ENCODE peak calls at places on chromosomes 5 and 9, in seven cellular contexts. G is sigmoid colon; X is astrocyte; O is T-helper 2 cell; A is CD8-positive, alpha-beta memory T cell; T is body of pancreas; U is retina. C is an unnamed sample.

GRCh38 chr9:98404157-98404695 is 148.8 kb upstream of the TBC1D2 start:
- DNase-seq in G (no peak), X (no peak), O (no peak), A (no peak), T (no peak), U (no peak), C (no peak)

GRCh38 chr9:37636511-37637474 is 14.0 kb upstream of the FRMPD1 start:
- DNase-seq in G (no peak), X (no peak), O (no peak), A (no peak), T (no peak), U (no peak), C (no peak)

GRCh38 chr9:31347082-31347617 is 1037.3 kb upstream of the ACO1 start:
- DNase-seq in G (no peak), X (no peak), O (peak; percentile 95), A (no peak), T (no peak), U (no peak), C (no peak)

GRCh38 chr9:88060746-88061145 is 77.5 kb downstream of the SPATA31C2 start:
- DNase-seq in G (no peak), X (peak; percentile 36), O (no peak), A (no peak), T (no peak), U (no peak), C (no peak)

GRCh38 chr5:163893301-163893700 is 387.9 kb downstream of the MAT2B start:
- DNase-seq in G (no peak), X (peak; percentile 42), O (no peak), A (no peak), T (no peak), U (no peak), C (no peak)

GRCh38 chr5:168654225-168654624 is 75.1 kb upstream of the PANK3 start:
- DNase-seq in G (no peak), X (no peak), O (no peak), A (no peak), T (no peak), U (peak; percentile 56), C (no peak)

GRCh38 chr5:55033568-55033967 is 9.5 kb downstream of the GZMK start:
- DNase-seq in G (no peak), X (peak; percentile 27), O (no peak), A (no peak), T (no peak), U (no peak), C (no peak)

GRCh38 chr9:12859704-12860251 is 85.0 kb downstream of the LURAP1L start:
- DNase-seq in G (no peak), X (peak; percentile 95), O (no peak), A (no peak), T (no peak), U (no peak), C (no peak)

GRCh38 chr5:163489055-163489744 is 16.2 kb upstream of the MAT2B start:
- DNase-seq in G (no peak), X (no peak), O (peak; percentile 44), A (no peak), T (no peak), U (no peak), C (no peak)

GRCh38 chr9:131060902-131061630 is 35.3 kb upstream of the AIF1L start:
- DNase-seq in G (no peak), X (no peak), O (no peak), A (no peak), T (no peak), U (no peak), C (no peak)

GRCh38 chr9:136305822-136306690 is 2.2 kb upstream of the CCDC187 start:
- DNase-seq in G (no peak), X (no peak), O (no peak), A (no peak), T (no peak), U (peak; percentile 65), C (no peak)

GRCh38 chr5:129384736-129385135 is 75.4 kb upstream of the ADAMTS19 start:
- DNase-seq in G (no peak), X (peak; percentile 19), O (no peak), A (no peak), T (no peak), U (no peak), C (no peak)

GRCh38 chr9:7286101-7286500 is 513.5 kb downstream of the DMAC1 start:
- DNase-seq in G (no peak), X (no peak), O (no peak), A (no peak), T (no peak), U (no peak), C (no peak)

C was measured in lung.